ENCODE peak calls at places on chromosome 10, in five cellular contexts. I is endothelial cell of umbilical vein; T is CD4-positive, alpha-beta memory T cell; P is tibial artery; C is kidney. G is an unnamed sample. For H3K9me3, the result is how much of the 10 kb centered on the place peaks cover.

GRCh38 chr10:90723416-90724068 is 134.3 kb downstream of the HTR7 start:
- DNase-seq in I (no peak), T (peak), P (no peak), C (no peak), G (no peak)

GRCh38 chr10:21078410-21079329 is 181.6 kb upstream of the NEBL start:
- DNase-seq in I (peak), T (no peak), P (peak), C (no peak), G (no peak)

GRCh38 chr10:31014146-31014880 is 17.4 kb downstream of the ZNF438 start:
- DNase-seq in I (no peak), T (no peak), P (no peak), C (no peak), G (no peak)

GRCh38 chr10:105206616-105207015 is 565.5 kb downstream of the SORCS3 start:
- DNase-seq in I (no peak), T (no peak), P (no peak), C (no peak), G (no peak)

GRCh38 chr10:47253651-47254375 is 46.2 kb upstream of the GDF10 start:
- DNase-seq in I (no peak), T (no peak), P (peak), C (no peak), G (no peak)

GRCh38 chr10:100245484-100246220 is 16.3 kb upstream of the CHUK start:
- DNase-seq in I (no peak), T (no peak), P (no peak), C (no peak), G (no peak)

GRCh38 chr10:6056411-6057135 is 5.6 kb downstream of the IL2RA start:
- DNase-seq in I (no peak), T (no peak), P (no peak), C (no peak), G (no peak)

GRCh38 chr10:8435186-8436055 is 380.9 kb downstream of the GATA3 start:
- DNase-seq in I (no peak), T (no peak), P (no peak), C (no peak), G (no peak)

GRCh38 chr10:6091630-6092029 is 2.8 kb downstream of the RBM17 start:
- DNase-seq in I (peak), T (no peak), P (no peak), C (no peak), G (no peak)

GRCh38 chr10:24097771-24098207 is 111.1 kb upstream of the KIAA1217 start:
- DNase-seq in I (no peak), T (no peak), P (no peak), C (no peak), G (no peak)

GRCh38 chr10:110226555-110226925 is 19.1 kb downstream of the MXI1 start:
- DNase-seq in I (peak), T (peak), P (peak), C (peak), G (peak)

GRCh38 chr10:6204341-6205191 is 1.8 kb downstream of the PFKFB3 start:
- DNase-seq in I (peak), T (no peak), P (peak), C (peak), G (peak)

GRCh38 chr10:110149259-110149658 is 58.1 kb upstream of the MXI1 start:
- DNase-seq in I (no peak), T (no peak), P (no peak), C (no peak), G (no peak)

GRCh38 chr10:3468919-3469638 is 296.5 kb upstream of the PITRM1 start:
- DNase-seq in I (peak), T (no peak), P (peak), C (no peak), G (peak)

GRCh38 chr10:114726820-114727271 is 68.8 kb upstream of the ABLIM1 start:
- DNase-seq in I (peak), T (no peak), P (no peak), C (no peak), G (no peak)

GRCh38 chr10:44859546-44860285 is 51.4 kb upstream of the TMEM72 start:
- DNase-seq in I (no peak), T (no peak), P (peak), C (no peak), G (no peak)

GRCh38 chr10:26721561-26721960 is 24.1 kb downstream of the PDSS1 start:
- DNase-seq in I (no peak), T (peak), P (no peak), C (no peak), G (no peak)

GRCh38 chr10:86001521-86001920 is 365.1 kb downstream of the GRID1 start:
- DNase-seq in I (no peak), T (no peak), P (no peak), C (no peak), G (no peak)

GRCh38 chr10:76883596-76883995 is 754.0 kb downstream of the KCNMA1 start:
- DNase-seq in I (no peak), T (no peak), P (no peak), C (no peak), G (no peak)

GRCh38 chr10:122445469-122445868 is 9.0 kb upstream of the ARMS2 start:
- DNase-seq in I (no peak), T (no peak), P (no peak), C (no peak), G (no peak)

GRCh38 chr10:70816220-70816894 is 609 bp downstream of the SGPL1 start:
- DNase-seq in I (peak), T (peak), P (peak), C (peak), G (peak)

GRCh38 chr10:24475598-24475997 is 248.1 kb downstream of the ARHGAP21 start:
- DNase-seq in I (no peak), T (no peak), P (no peak), C (no peak), G (no peak)

GRCh38 chr10:1414893-1415292 is 322.4 kb downstream of the ADARB2 start:
- DNase-seq in I (no peak), T (no peak), P (no peak), C (no peak), G (no peak)

GRCh38 chr10:6838118-6838517 is 258.0 kb upstream of the PRKCQ start:
- DNase-seq in I (no peak), T (no peak), P (no peak), C (no peak), G (no peak)

GRCh38 chr10:87000491-87000890 is 19.6 kb upstream of the FAM25A start:
- DNase-seq in I (peak), T (no peak), P (no peak), C (no peak), G (no peak)

GRCh38 chr10:79159785-79160184 is 91.0 kb downstream of the ZMIZ1 start:
- DNase-seq in I (peak), T (no peak), P (peak), C (no peak), G (no peak)

GRCh38 chr10:111037868-111038267 is 39.0 kb upstream of the ADRA2A start:
- DNase-seq in I (no peak), T (no peak), P (no peak), C (no peak), G (no peak)

GRCh38 chr10:43596546-43596945 is 9.7 kb upstream of the ZNF485 start:
- DNase-seq in I (no peak), T (no peak), P (no peak), C (no peak), G (no peak)

GRCh38 chr10:108562105-108562504 is 1361.2 kb downstream of the XPNPEP1 start:
- DNase-seq in I (no peak), T (no peak), P (no peak), C (no peak), G (no peak)

GRCh38 chr10:79487296-79488194 is 24.8 kb upstream of the EIF5AL1 start:
- DNase-seq in I (peak), T (peak), P (peak), C (no peak), G (peak)

GRCh38 chr10:42940487-42941157 is 136.2 kb upstream of the RET start:
- DNase-seq in I (no peak), T (no peak), P (peak), C (peak), G (peak)

GRCh38 chr10:110758898-110759297 is 112.8 kb upstream of the PDCD4 start:
- DNase-seq in I (peak), T (no peak), P (no peak), C (no peak), G (no peak)

GRCh38 chr10:68103867-68104255 is 5.4 kb upstream of the MYPN start:
- DNase-seq in I (no peak), T (no peak), P (no peak), C (no peak), G (no peak)

GRCh38 chr10:110006358-110007170 is 1.2 kb upstream of the ADD3 start:
- DNase-seq in I (no peak), T (no peak), P (peak), C (peak), G (no peak)

GRCh38 chr10:33335800-33336605 is 1.5 kb upstream of the NRP1 start:
- DNase-seq in I (peak), T (no peak), P (peak), C (peak), G (peak)

DNA sequence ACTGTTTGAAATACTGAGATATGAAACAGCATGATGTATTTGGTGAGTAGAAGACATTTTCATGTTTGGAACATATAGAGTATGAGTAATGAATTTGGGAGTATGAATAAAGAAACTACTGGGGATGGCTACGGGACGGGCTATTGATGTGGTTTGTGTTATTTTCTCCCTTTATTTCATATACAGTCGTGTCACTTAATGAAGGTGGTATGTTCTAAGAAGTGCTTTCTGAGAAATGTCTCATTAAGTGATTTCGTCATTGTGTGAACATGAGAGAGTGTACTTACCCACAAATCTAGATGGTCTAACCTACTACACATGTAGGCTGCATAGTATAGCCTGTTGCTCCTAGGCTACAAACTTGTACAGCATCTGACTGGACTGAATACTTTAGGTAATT is 106.3 kb downstream of the CCNY start:
- DNase-seq in I (no peak), T (no peak), P (no peak), C (no peak), G (no peak)
- H3K9me3 ChIP-seq in I (under half), T (under half), P (under half), C (under half), G (under half)

GRCh38 chr10:102066421-102067068 is 1.4 kb downstream of the HPS6 start:
- DNase-seq in I (no peak), T (no peak), P (peak), C (no peak), G (no peak)
- H3K4me3 ChIP-seq in I (no peak), T (peak), P (peak), C (peak), G (peak)

DNA sequence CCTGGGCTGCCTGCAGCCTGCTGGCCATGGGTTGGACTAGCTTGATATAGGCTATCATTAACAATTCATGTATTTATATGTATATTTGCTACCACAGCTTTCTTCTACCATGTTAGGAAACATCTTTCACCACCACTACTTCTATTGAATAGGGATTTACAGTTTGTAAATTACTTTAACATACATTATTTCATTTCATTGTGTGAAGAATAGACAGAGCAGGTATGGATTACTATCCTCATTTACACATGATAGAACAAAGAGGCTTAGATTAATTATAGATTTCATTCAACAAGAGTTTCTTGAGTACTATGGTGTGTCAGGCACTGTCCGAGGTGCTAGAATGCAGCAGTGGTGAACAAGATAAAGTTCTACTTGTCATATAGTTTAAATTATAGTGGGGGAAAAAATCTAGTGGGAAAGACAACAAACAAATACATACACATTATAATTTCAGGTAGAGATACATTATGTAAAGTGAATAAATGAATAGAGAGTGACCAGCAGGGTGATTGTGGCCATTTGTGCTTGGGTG is 20.6 kb downstream of the VTI1A start:
- DNase-seq in I (no peak), T (no peak), P (no peak), C (no peak), G (no peak)
- H3K9me3 ChIP-seq in I (under half), T (under half), P (under half), C (under half), G (under half)

DNA sequence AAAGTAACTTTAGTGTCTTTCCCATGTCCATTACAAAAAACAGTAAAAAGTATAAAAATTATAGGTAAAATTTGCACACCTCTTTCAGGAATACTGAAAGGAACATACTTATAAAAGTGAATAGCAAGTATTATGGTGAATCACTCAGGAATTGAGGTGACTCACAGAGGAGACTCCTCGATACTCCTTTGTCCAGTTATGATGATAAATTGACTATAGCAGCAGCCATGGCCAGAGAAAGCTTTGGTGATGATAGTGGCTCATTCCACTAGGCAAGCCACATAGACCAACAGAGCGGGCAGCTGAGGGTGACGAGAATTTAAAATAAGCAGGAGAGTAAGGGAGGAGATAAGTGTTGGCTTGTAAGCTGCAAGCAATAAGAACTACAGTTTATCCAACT is 1231.1 kb upstream of the CELF2 start:
- DNase-seq in I (peak), T (no peak), P (no peak), C (no peak), G (no peak)
- H3K4me3 ChIP-seq in I (no peak), T (no peak), P (no peak), C (no peak), G (no peak)

GRCh38 chr10:37831495-37832333 is 25.7 kb downstream of the ZNF248 start:
- DNase-seq in I (no peak), T (no peak), P (no peak), C (no peak), G (no peak)
- H3K9me3 ChIP-seq in I (under half), T (under half), P (half or more), C (half or more), G (under half)

G was measured in upper lobe of right lung.